ENCODE peak calls at places on chromosomes 13 and 19, in six cellular contexts. E is foreskin fibroblast; S is stimulated activated CD4-positive, alpha-beta T cell treated with anti-CD3 and anti-CD28 coated beads, Interleukin-1b, Interleukin-23, amount 100 ng/mL, for 4 hours; T is heart right ventricle; Z is activated naive CD4-positive, alpha-beta T cell treated with anti-CD3 and anti-CD28 coated beads, Interleukin-2, amount 50 U/mL, for 16 hours; R is NCI-H774. H is an unnamed sample.
A peak's percentile ranks its signal among the peaks of the same experiment; 100 is the strongest.

GRCh38 chr13:36778083-36778671 is 40.8 kb upstream of the RFXAP start:
- DNase-seq in Z (no peak), R (no peak), E (peak; percentile 39), T (no peak), S (no peak), H (peak; percentile 72)

GRCh38 chr19:42246143-42246868 is 3.9 kb upstream of the GSK3A start:
- DNase-seq in S (no peak), E (peak; percentile 93), T (peak; percentile 72), Z (no peak), R (no peak), H (peak; percentile 77)

GRCh38 chr13:47337781-47338507 is 441.1 kb upstream of the HTR2A start:
- DNase-seq in S (no peak), E (peak; percentile 81), R (no peak), Z (no peak), T (no peak), H (peak; percentile 96)

GRCh38 chr19:18300930-18301717 is 19.7 kb upstream of the JUND start:
- DNase-seq in T (peak; percentile 82), Z (no peak), R (no peak), E (peak; percentile 90), S (no peak), H (peak; percentile 45)

GRCh38 chr19:8575467-8575997 is 1.7 kb downstream of the MYO1F start:
- DNase-seq in R (no peak), S (no peak), Z (peak; percentile 28), T (no peak), E (peak; percentile 27), H (peak; percentile 12)

GRCh38 chr13:78608705-78609463 is 5.5 kb upstream of the POU4F1 start:
- DNase-seq in R (no peak), E (peak; percentile 24), T (no peak), Z (no peak), S (no peak), H (no peak)

GRCh38 chr13:113001251-113002140 is 32.5 kb downstream of the MCF2L start:
- DNase-seq in S (no peak), T (no peak), R (peak; percentile 95), Z (no peak), E (peak; percentile 36), H (peak; percentile 5)

GRCh38 chr19:20351244-20351643 is 184.2 kb downstream of the ZNF486 start:
- DNase-seq in S (no peak), Z (no peak), T (no peak), E (no peak), R (peak; percentile 21), H (no peak)

GRCh38 chr19:31586282-31586681 is 237.0 kb upstream of the TSHZ3 start:
- DNase-seq in S (no peak), Z (no peak), T (no peak), E (no peak), R (no peak), H (no peak)

GRCh38 chr19:15195987-15196682 is 4.7 kb downstream of the NOTCH3 start:
- DNase-seq in Z (peak; percentile 37), E (no peak), R (peak; percentile 80), S (no peak), T (no peak), H (peak; percentile 20)

GRCh38 chr13:47598340-47598911 is 402.6 kb downstream of the SUCLA2 start:
- DNase-seq in T (no peak), R (no peak), E (peak; percentile 19), Z (no peak), S (no peak), H (no peak)